ENCODE peak calls at places on chromosomes 16 and 17, in seven cellular contexts. W is mesenchymal stem cell, A is IMR-90, I is neuronal stem cell, F is H1, Q is H9, P is trophoblast cell. D is an unnamed sample.

GRCh38 chr17:12522743-12523181 is 142.9 kb upstream of the MYOCD start:
- DNase-seq in W (peak), A (peak), I (no peak), F (no peak), Q (no peak), P (peak), D (peak)

GRCh38 chr17:44996304-44996703 is 28.2 kb upstream of the C1QL1 start:
- DNase-seq in W (no peak), A (no peak), I (no peak), F (no peak), Q (no peak), P (no peak), D (no peak)

GRCh38 chr16:14007460-14007859 is 63.7 kb upstream of the MRTFB start:
- DNase-seq in W (no peak), A (peak), I (no peak), F (no peak), Q (no peak), P (no peak), D (no peak)

GRCh38 chr16:86854058-86854621 is 275.8 kb downstream of the FOXL1 start:
- DNase-seq in W (no peak), A (peak), I (no peak), F (no peak), Q (no peak), P (no peak), D (no peak)

GRCh38 chr16:89383095-89384003 is 107.0 kb downstream of the ANKRD11 start:
- DNase-seq in W (peak), A (peak), I (no peak), F (no peak), Q (peak), P (peak), D (peak)

GRCh38 chr16:60091076-60091475 is 1357.0 kb upstream of the GOT2 start:
- DNase-seq in W (no peak), A (no peak), I (no peak), F (no peak), Q (no peak), P (no peak), D (no peak)

GRCh38 chr17:50432125-50432762 is 6.2 kb downstream of the ACSF2 start:
- DNase-seq in W (no peak), A (no peak), I (no peak), F (no peak), Q (no peak), P (no peak), D (no peak)

GRCh38 chr16:62036101-62036806 is at the start of gene CDH8:
- DNase-seq in W (no peak), A (no peak), I (peak), F (no peak), Q (peak), P (peak), D (peak)

GRCh38 chr17:44132275-44132821 is 8.9 kb upstream of the HDAC5 start:
- DNase-seq in W (no peak), A (no peak), I (no peak), F (no peak), Q (no peak), P (peak), D (no peak)

GRCh38 chr16:68086336-68086821 is 1.2 kb downstream of the NFATC3 start:
- DNase-seq in W (peak), A (peak), I (no peak), F (no peak), Q (no peak), P (peak), D (peak)

GRCh38 chr16:165539-166374 is at the start of gene HBM:
- DNase-seq in W (no peak), A (no peak), I (no peak), F (no peak), Q (no peak), P (no peak), D (no peak)

GRCh38 chr17:61416540-61417363 is 17.1 kb downstream of the TBX2 start:
- DNase-seq in W (peak), A (peak), I (peak), F (peak), Q (peak), P (peak), D (peak)

GRCh38 chr17:65742433-65743312 is 181.2 kb upstream of the AXIN2 start:
- DNase-seq in W (peak), A (peak), I (no peak), F (peak), Q (no peak), P (peak), D (peak)

GRCh38 chr17:64938925-64939474 is 19.7 kb upstream of the LRRC37A3 start:
- DNase-seq in W (peak), A (peak), I (no peak), F (peak), Q (peak), P (peak), D (peak)

GRCh38 chr17:60435244-60436170 is 13.2 kb downstream of the CHCT1 start:
- DNase-seq in W (peak), A (peak), I (peak), F (no peak), Q (peak), P (peak), D (peak)

GRCh38 chr17:77356109-77356689 is 215.4 kb downstream of the SEC14L1 start:
- DNase-seq in W (no peak), A (no peak), I (no peak), F (no peak), Q (no peak), P (peak), D (no peak)

GRCh38 chr16:29148867-29149272 is 164.0 kb downstream of the LAT start:
- DNase-seq in W (no peak), A (no peak), I (no peak), F (no peak), Q (no peak), P (no peak), D (no peak)

GRCh38 chr17:3385869-3386816 is at the start of gene OR3A2:
- DNase-seq in W (no peak), A (no peak), I (no peak), F (no peak), Q (peak), P (no peak), D (peak)

DNA sequence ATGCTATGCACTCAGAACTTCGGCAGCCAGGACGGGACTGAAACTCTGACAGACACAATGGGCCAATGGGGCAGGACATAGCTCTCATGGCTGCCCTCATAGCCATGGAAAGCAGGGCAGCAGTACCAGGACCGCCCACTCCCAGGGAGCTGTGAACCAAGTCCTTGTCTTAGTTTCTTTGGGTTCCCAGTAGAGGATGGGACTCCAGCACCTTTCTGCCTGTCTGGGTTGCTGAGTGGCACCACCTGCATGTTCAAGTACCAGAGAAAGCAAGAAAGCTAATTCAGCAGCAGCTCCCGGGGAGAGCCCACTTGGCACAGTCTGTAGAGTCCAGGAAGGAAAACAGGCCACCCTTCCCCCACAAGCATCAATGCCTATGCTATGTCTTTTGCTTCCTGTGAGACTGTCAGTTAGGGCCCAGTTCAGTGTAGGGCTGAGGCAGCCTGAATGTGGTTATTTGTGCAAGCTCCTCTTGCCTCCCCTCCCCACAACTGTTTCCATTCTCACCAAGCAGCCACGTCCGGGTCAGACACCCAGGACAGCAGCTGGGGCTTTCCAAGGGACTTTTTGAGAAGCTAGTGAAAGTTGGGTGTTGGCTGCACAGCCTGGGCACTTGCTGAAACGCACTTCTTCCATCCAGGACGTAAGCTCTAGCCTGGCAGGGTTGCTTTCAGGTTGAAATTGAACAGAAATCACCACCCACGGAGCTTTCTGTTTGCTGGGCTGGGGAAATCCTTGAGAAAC is 7.8 kb downstream of the SUPT4H1 start:
- DNase-seq in W (no peak), A (no peak), I (no peak), F (no peak), Q (no peak), P (peak), D (no peak)
- H3K9ac ChIP-seq in W (no peak), A (no peak), I (no peak), F (no peak), Q (no peak), P (no peak), D (no peak)

DNA sequence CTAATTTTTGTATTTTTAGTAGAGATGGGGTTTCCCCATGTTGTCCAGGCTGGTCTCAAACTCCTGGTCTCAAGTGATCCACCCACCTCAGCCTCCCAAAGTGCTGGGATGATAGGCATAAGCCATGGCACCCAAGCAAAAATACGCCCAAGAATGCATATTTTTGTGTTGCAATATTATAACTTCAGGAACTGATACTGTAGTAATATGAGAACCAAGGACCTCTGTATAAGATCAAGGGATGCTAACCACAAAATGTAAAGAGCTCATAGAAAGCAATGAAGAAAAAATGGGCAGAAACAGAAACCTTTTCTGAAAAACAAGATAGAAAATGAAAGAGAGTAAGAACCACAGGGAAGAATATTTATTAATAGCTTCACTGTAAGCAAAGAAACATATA is 183.6 kb upstream of the RPL38 start:
- DNase-seq in W (no peak), A (no peak), I (no peak), F (no peak), Q (no peak), P (no peak), D (no peak)
- H2BK120ac ChIP-seq in W (no peak), A (no peak), I (no peak), F (no peak), Q (no peak), P (no peak), D (no peak)

DNA sequence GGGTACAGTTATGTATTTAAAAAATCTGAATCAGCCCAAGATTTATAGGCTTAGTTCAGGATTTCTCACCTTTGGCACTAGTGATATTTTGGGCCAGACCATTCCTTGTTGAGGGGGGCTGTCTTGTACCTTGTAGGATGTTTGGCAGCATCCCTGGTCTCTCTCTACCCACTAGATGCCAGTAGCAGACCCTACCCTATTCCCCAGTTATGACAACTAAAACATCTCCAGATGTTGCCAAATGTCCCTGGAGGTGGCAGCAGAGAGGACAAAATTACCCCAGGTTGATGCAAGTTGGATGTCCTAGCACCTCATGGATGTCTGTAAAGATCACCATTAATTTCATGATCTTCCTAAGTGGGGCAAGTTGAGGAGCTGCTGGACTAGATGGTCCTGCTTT is 45.8 kb downstream of the SYT17 start:
- DNase-seq in W (no peak), A (no peak), I (no peak), F (no peak), Q (no peak), P (peak), D (peak)
- H2AK5ac ChIP-seq in W (no peak), A (no peak), I (no peak), F (no peak), Q (no peak), P (no peak), D (no peak)

GRCh38 chr17:48615212-48615962 is at the start of gene HOXB8:
- DNase-seq in W (peak), A (no peak), I (no peak), F (no peak), Q (no peak), P (no peak), D (no peak)

GRCh38 chr17:48614904-48615211 is 234 bp downstream of the HOXB8 start:
- DNase-seq in W (no peak), A (no peak), I (no peak), F (no peak), Q (no peak), P (no peak), D (no peak)

GRCh38 chr17:48612854-48613691 is 2.0 kb downstream of the HOXB8 start:
- DNase-seq in W (peak), A (peak), I (no peak), F (no peak), Q (peak), P (peak), D (peak)

GRCh38 chr17:48612456-48612853 is 1.6 kb upstream of the HOXB7 start:
- DNase-seq in W (peak), A (peak), I (no peak), F (no peak), Q (no peak), P (no peak), D (no peak)

GRCh38 chr17:48613862-48614694 is 1.0 kb downstream of the HOXB8 start:
- DNase-seq in W (peak), A (peak), I (no peak), F (no peak), Q (peak), P (peak), D (peak)
- H3K9ac ChIP-seq in W (peak), A (peak), I (no peak), F (no peak), Q (no peak), P (no peak), D (peak)

DNA sequence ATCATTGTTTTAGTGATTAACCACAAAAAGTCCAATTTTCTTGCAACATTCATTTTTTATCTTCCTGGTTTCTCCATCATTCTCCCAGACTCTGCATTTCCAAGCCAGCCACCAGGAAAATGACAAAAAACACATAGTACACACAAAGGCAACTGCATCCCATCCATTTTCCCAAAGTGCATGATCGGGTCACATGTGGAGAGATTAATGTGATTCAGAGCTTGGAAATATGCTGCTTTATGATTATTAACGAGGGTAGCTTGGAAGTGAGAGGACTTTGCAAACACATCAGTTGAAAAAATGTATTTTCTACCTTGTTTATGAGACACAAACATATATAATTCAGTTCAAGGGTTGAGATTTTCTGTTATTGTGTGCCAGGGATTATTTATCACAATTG is 104.5 kb upstream of the ADAMTS18 start:
- DNase-seq in W (no peak), A (no peak), I (no peak), F (no peak), Q (no peak), P (no peak), D (no peak)
- H2BK120ac ChIP-seq in W (no peak), A (no peak), I (no peak), F (no peak), Q (no peak), P (no peak), D (no peak)

DNA sequence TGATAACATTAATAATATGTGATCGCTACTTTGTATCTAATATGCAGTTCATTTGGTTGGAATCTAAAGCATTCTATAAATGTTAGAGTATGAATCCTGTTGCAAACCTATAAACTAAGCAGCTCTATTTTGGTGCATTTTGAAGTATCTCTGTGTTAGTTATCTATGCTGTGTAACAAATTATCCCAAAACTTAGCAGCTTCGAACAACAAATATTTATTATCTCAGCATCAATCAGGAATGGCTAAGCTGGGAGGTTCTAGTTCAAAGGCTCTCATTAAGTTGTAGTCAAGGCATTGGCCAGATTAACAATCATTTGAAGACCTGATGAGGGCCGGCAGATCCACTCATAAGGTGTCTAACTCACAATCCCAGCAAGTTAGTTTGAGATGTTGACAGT is 10.1 kb upstream of the MSI2 start:
- DNase-seq in W (no peak), A (no peak), I (no peak), F (no peak), Q (no peak), P (no peak), D (no peak)
- H2AK5ac ChIP-seq in W (no peak), A (no peak), I (no peak), F (no peak), Q (no peak), P (peak), D (no peak)

GRCh38 chr17:83202002-83203000 is 122.9 kb downstream of the METRNL start:
- DNase-seq in W (no peak), A (no peak), I (no peak), F (no peak), Q (no peak), P (no peak), D (no peak)

GRCh38 chr17:83204230-83204725 is 124.9 kb downstream of the METRNL start:
- DNase-seq in W (no peak), A (no peak), I (no peak), F (no peak), Q (no peak), P (no peak), D (no peak)

GRCh38 chr17:83201206-83202001 is 122.0 kb downstream of the METRNL start:
- DNase-seq in W (no peak), A (no peak), I (no peak), F (no peak), Q (no peak), P (no peak), D (no peak)

GRCh38 chr17:83203472-83204221 is 124.2 kb downstream of the METRNL start:
- DNase-seq in W (no peak), A (no peak), I (no peak), F (no peak), Q (no peak), P (no peak), D (no peak)

GRCh38 chr17:83203073-83203471 is 123.7 kb downstream of the METRNL start:
- DNase-seq in W (peak), A (peak), I (no peak), F (no peak), Q (no peak), P (peak), D (no peak)
- H3K9ac ChIP-seq in W (peak), A (no peak), I (no peak), F (no peak), Q (no peak), P (no peak), D (no peak)

GRCh38 chr17:75610103-75610984 is 22.7 kb downstream of the MYO15B start:
- DNase-seq in W (no peak), A (no peak), I (no peak), F (no peak), Q (no peak), P (no peak), D (no peak)
- H2BK120ac ChIP-seq in W (no peak), A (no peak), I (no peak), F (no peak), Q (no peak), P (no peak), D (no peak)

GRCh38 chr17:72519598-72519936 is 398.7 kb downstream of the SOX9 start:
- DNase-seq in W (no peak), A (no peak), I (no peak), F (no peak), Q (no peak), P (no peak), D (no peak)
- H2AK5ac ChIP-seq in W (peak), A (peak), I (peak), F (no peak), Q (no peak), P (no peak), D (no peak)